ENCODE peak calls at places on chromosomes 3 and 15, in eight cellular contexts. K, A, Q, C, X, F, R and L are unnamed samples.

GRCh38 chr15:68154923-68155559 is 50.1 kb downstream of the CALML4 start:
- DNase-seq in R (peak), F (peak), C (no peak), K (peak), Q (peak), A (peak), X (peak), L (peak)

GRCh38 chr3:188051801-188052228 is 102.1 kb upstream of the LPP start:
- DNase-seq in K (peak), C (no peak), R (no peak), F (no peak), X (no peak), Q (no peak), A (no peak), L (no peak)

GRCh38 chr15:29429584-29429983 is 160.0 kb upstream of the NSMCE3 start:
- DNase-seq in K (no peak), A (no peak), R (no peak), F (no peak), C (no peak), Q (no peak), X (no peak), L (no peak)

GRCh38 chr3:9076985-9077384 is 113.7 kb upstream of the RAD18 start:
- DNase-seq in K (no peak), A (no peak), Q (no peak), X (no peak), C (no peak), F (no peak), R (no peak), L (no peak)

GRCh38 chr3:2096196-2096595 is 2.5 kb upstream of the CNTN4 start:
- DNase-seq in R (no peak), K (no peak), Q (no peak), C (no peak), A (no peak), F (no peak), X (no peak), L (no peak)

GRCh38 chr3:156633335-156633734 is 41.1 kb upstream of the TIPARP start:
- DNase-seq in R (peak), Q (no peak), K (peak), C (no peak), A (no peak), F (peak), X (peak), L (no peak)

GRCh38 chr15:69794643-69795461 is 302.9 kb downstream of the TLE3 start:
- DNase-seq in X (peak), F (peak), K (peak), A (no peak), C (no peak), Q (no peak), R (no peak), L (no peak)

GRCh38 chr15:36887214-36888017 is 212.9 kb downstream of the MEIS2 start:
- DNase-seq in K (no peak), C (no peak), R (no peak), A (no peak), F (no peak), Q (no peak), X (no peak), L (peak)

GRCh38 chr15:70501849-70502248 is 261.5 kb downstream of the UACA start:
- DNase-seq in A (no peak), F (no peak), X (no peak), K (no peak), R (no peak), C (no peak), Q (no peak), L (no peak)

GRCh38 chr3:169634618-169635236 is 28.8 kb downstream of the MECOM start:
- DNase-seq in C (no peak), X (no peak), K (peak), F (no peak), Q (no peak), A (no peak), R (no peak), L (no peak)

GRCh38 chr3:51024765-51025681 is 350.3 kb downstream of the DOCK3 start:
- DNase-seq in C (no peak), X (no peak), R (no peak), A (no peak), K (no peak), Q (no peak), F (no peak), L (peak)

GRCh38 chr15:89043031-89044002 is 44.9 kb upstream of the ABHD2 start:
- DNase-seq in Q (no peak), A (no peak), R (no peak), F (no peak), K (no peak), C (no peak), X (no peak), L (no peak)
- H3K4me3 ChIP-seq in Q (no peak), A (no peak), R (no peak), F (no peak), K (no peak), C (no peak), X (no peak), L (no peak)

GRCh38 chr3:174356596-174356995 is 502.5 kb upstream of the NAALADL2 start:
- DNase-seq in A (no peak), X (no peak), Q (no peak), K (no peak), R (no peak), C (no peak), F (no peak), L (no peak)
- TF ChIP-seq CTCF in A (no peak), X (no peak), Q (no peak), K (no peak), R (no peak), C (no peak), F (no peak), L (no peak)

GRCh38 chr3:177066068-177066467 is 131.2 kb downstream of the TBL1XR1 start:
- DNase-seq in C (no peak), Q (no peak), K (no peak), X (no peak), R (no peak), F (no peak), A (no peak), L (no peak)

GRCh38 chr3:177068967-177069366 is 128.3 kb downstream of the TBL1XR1 start:
- DNase-seq in R (no peak), Q (no peak), A (no peak), K (no peak), F (no peak), C (no peak), X (no peak), L (no peak)

GRCh38 chr3:177065285-177066028 is 131.8 kb downstream of the TBL1XR1 start:
- DNase-seq in F (no peak), A (no peak), X (no peak), R (no peak), C (no peak), K (peak), Q (no peak), L (no peak)

GRCh38 chr3:177071496-177072156 is 125.7 kb downstream of the TBL1XR1 start:
- DNase-seq in K (no peak), Q (no peak), A (no peak), X (no peak), C (no peak), F (no peak), R (no peak), L (no peak)

GRCh38 chr3:177069514-177070329 is 127.6 kb downstream of the TBL1XR1 start:
- DNase-seq in K (peak), A (no peak), X (peak), Q (no peak), C (no peak), R (peak), F (no peak), L (no peak)
- H3K4me3 ChIP-seq in K (no peak), A (no peak), X (no peak), Q (no peak), C (no peak), R (no peak), F (no peak), L (no peak)

DNA sequence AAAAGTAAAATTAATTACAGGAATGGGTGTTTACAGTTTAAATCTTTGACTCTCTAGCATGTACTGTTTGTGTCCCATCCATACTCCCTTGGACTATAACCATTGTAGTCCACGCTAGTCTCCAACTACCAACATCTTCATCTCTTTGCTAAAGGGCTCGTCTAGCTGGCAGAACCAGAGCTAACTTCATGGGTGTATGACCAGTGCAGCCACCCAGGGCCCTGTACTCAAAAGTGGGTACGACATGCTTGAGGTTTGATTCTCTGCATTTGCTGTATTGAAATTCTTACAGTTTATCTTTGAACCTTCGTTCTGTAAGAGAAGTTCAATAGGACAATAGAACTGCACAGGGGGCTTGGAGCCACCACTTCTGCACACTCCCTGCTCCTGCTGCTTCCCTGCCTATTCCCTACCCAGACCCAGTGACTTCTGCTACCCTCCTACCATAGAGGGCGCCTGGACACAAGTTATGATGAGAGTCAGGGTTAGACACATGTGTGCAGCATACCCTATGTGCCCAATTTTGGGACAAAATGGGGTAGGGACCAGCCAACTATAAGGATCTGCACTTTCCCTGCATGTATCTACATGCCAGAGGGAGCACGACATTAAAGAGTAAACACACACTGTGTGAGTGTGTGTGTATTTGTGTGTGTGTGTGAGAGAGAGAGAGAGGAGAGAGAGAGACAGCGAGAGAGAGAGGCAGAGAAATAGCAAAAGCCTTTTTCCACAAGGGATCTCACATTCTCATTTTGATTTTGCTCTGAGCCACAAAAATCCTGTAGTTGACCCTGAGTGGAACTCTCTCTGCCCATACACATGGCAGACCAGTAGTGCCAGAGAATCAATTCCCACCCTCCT is 59.0 kb upstream of the NECTIN3 start:
- DNase-seq in F (no peak), Q (no peak), X (no peak), C (no peak), R (no peak), A (peak), K (no peak), L (no peak)
- TF ChIP-seq CTCF in F (no peak), Q (no peak), X (no peak), C (no peak), R (peak), A (no peak), K (no peak), L (peak)

GRCh38 chr3:15114466-15115358 is 15.8 kb upstream of the RBSN start:
- DNase-seq in F (no peak), A (no peak), C (no peak), K (no peak), X (no peak), R (no peak), Q (no peak), L (no peak)
- H3K4me3 ChIP-seq in F (no peak), A (no peak), C (no peak), K (no peak), X (no peak), R (no peak), Q (no peak), L (no peak)

GRCh38 chr3:115913069-115913686 is 289.9 kb downstream of the GAP43 start:
- DNase-seq in K (peak), A (no peak), X (peak), C (no peak), F (no peak), R (peak), Q (no peak), L (no peak)
- TF ChIP-seq CTCF in K (peak), A (peak), X (peak), C (peak), F (peak), R (peak), Q (peak), L (no peak)

GRCh38 chr3:189298469-189299375 is 127.0 kb downstream of the TPRG1 start:
- DNase-seq in Q (no peak), A (no peak), K (no peak), F (no peak), X (no peak), R (no peak), C (no peak), L (no peak)
- H3K4me3 ChIP-seq in Q (no peak), A (no peak), K (no peak), F (no peak), X (no peak), R (no peak), C (no peak), L (no peak)

GRCh38 chr3:70754314-70754713 is 441.9 kb upstream of the MDFIC2 start:
- DNase-seq in Q (no peak), A (no peak), C (no peak), X (peak), R (no peak), K (peak), F (no peak), L (no peak)

GRCh38 chr3:70749122-70749521 is 436.7 kb upstream of the MDFIC2 start:
- DNase-seq in Q (no peak), C (no peak), X (no peak), F (no peak), R (no peak), A (no peak), K (no peak), L (no peak)

GRCh38 chr3:70757658-70758057 is 445.2 kb upstream of the MDFIC2 start:
- DNase-seq in F (no peak), Q (no peak), A (no peak), R (no peak), X (no peak), C (no peak), K (no peak), L (no peak)

GRCh38 chr3:70748593-70748992 is 436.2 kb upstream of the MDFIC2 start:
- DNase-seq in A (no peak), R (no peak), Q (no peak), F (no peak), X (no peak), K (no peak), C (no peak), L (no peak)

DNA sequence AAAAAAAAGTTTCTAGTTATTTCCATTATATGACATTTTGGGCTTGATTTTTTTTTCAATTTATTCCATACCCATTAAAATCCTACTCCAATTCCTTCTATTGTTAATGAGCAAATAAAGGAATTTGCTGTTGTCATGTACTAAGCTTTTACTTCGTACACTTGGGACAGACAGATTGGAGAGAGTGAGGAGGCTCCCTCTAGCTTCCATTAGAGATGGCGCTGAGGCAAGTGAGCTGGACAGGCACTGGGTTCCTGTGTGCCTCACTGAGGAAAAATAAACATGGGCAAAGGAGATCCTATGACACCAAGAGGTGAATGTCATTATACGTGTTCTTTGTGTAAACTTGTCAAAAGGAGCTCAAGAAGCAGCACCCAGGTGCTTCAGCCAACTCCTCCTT is 441.1 kb upstream of the MDFIC2 start:
- DNase-seq in Q (no peak), K (no peak), A (peak), R (no peak), F (no peak), C (no peak), X (no peak), L (no peak)
- TF ChIP-seq CTCF in Q (no peak), K (peak), A (peak), R (peak), F (no peak), C (no peak), X (peak), L (no peak)